ENCODE peak calls at places on chromosomes 11 and 22, in six cellular contexts. T, X, B, C, Y and F are unnamed samples.

GRCh38 chr11:315516-315994 is 1.7 kb downstream of the IFITM1 start:
- DNase-seq in B (no peak), X (no peak), T (no peak), C (no peak), Y (no peak), F (peak; percentile 73)

GRCh38 chr22:48923165-48923875 is 904.4 kb downstream of the BRD1 start:
- DNase-seq in T (no peak), C (no peak), B (no peak), Y (peak; percentile 17), X (no peak), F (no peak)

GRCh38 chr11:45075952-45076351 is 70.5 kb upstream of the PRDM11 start:
- DNase-seq in Y (no peak), C (no peak), T (no peak), X (no peak), B (no peak), F (no peak)

GRCh38 chr11:72314600-72315386 is 70.8 kb upstream of the PHOX2A start:
- DNase-seq in C (no peak), B (no peak), X (no peak), T (no peak), Y (no peak), F (no peak)

GRCh38 chr11:128845334-128845780 is 21.7 kb downstream of the KCNJ1 start:
- DNase-seq in X (no peak), Y (no peak), B (no peak), T (no peak), C (no peak), F (no peak)

GRCh38 chr11:73106347-73106746 is 35.8 kb downstream of the FCHSD2 start:
- DNase-seq in B (no peak), Y (no peak), C (no peak), X (no peak), T (no peak), F (no peak)

GRCh38 chr22:42330953-42331525 is 60.6 kb upstream of the TCF20 start:
- DNase-seq in B (no peak), Y (peak; percentile 86), T (no peak), X (no peak), C (no peak), F (no peak)

GRCh38 chr22:42881982-42882656 is 25.0 kb upstream of the ARFGAP3 start:
- DNase-seq in X (no peak), Y (peak; percentile 91), B (no peak), T (no peak), C (no peak), F (peak; percentile 92)

GRCh38 chr11:33500865-33501479 is 199.7 kb downstream of the C11orf91 start:
- DNase-seq in C (peak; percentile 62), Y (no peak), T (no peak), X (no peak), B (peak; percentile 62), F (no peak)

GRCh38 chr11:14905104-14906033 is 13.3 kb upstream of the CYP2R1 start:
- DNase-seq in Y (peak; percentile 57), T (no peak), X (peak; percentile 27), C (peak; percentile 58), B (no peak), F (peak; percentile 77)

GRCh38 chr11:90113541-90113940 is 20.9 kb upstream of the NAALAD2 start:
- DNase-seq in X (no peak), T (no peak), C (no peak), B (no peak), Y (no peak), F (no peak)

GRCh38 chr11:75625970-75626691 is 42.7 kb downstream of the MAP6 start:
- DNase-seq in T (peak; percentile 69), B (no peak), X (no peak), Y (no peak), C (no peak), F (no peak)

GRCh38 chr11:10117709-10118341 is 176.2 kb downstream of the SBF2 start:
- DNase-seq in Y (no peak), T (no peak), B (no peak), C (no peak), X (no peak), F (no peak)

GRCh38 chr11:14357843-14358728 is 897 bp downstream of the RRAS2 start:
- DNase-seq in X (peak; percentile 83), Y (peak; percentile 61), C (peak; percentile 91), T (peak; percentile 86), B (peak; percentile 67), F (peak; percentile 52)

GRCh38 chr22:32204856-32205722 is at the start of gene RFPL2:
- DNase-seq in Y (no peak), T (no peak), B (peak; percentile 69), X (peak; percentile 85), C (peak; percentile 90), F (no peak)

GRCh38 chr11:62880231-62880802 is 379 bp upstream of the SLC3A2 start:
- DNase-seq in T (peak; percentile 72), C (peak; percentile 66), X (no peak), Y (no peak), B (no peak), F (no peak)

GRCh38 chr11:86064236-86064803 is 4.6 kb downstream of the PICALM start:
- DNase-seq in T (no peak), C (no peak), Y (no peak), B (no peak), X (no peak), F (no peak)

GRCh38 chr11:23310276-23310675 is 450.0 kb upstream of the CCDC179 start:
- DNase-seq in X (no peak), Y (no peak), B (no peak), C (no peak), T (no peak), F (no peak)

GRCh38 chr11:31799036-31799793 is 11.9 kb downstream of the PAX6 start:
- DNase-seq in C (no peak), Y (no peak), T (no peak), B (no peak), X (peak; percentile 41), F (no peak)

GRCh38 chr22:17638182-17638431 is 450 bp upstream of the BCL2L13 start:
- DNase-seq in Y (no peak), T (no peak), X (no peak), C (no peak), B (no peak), F (no peak)

GRCh38 chr11:88098289-88098688 is 77.0 kb downstream of the RAB38 start:
- DNase-seq in X (no peak), C (no peak), Y (no peak), T (no peak), B (no peak), F (no peak)

GRCh38 chr11:65445101-65445603 is 22.6 kb downstream of the NEAT1 start:
- DNase-seq in B (no peak), C (no peak), X (no peak), T (no peak), Y (peak; percentile 70), F (no peak)

GRCh38 chr22:28955817-28956216 is 72.4 kb downstream of the ZNRF3 start:
- DNase-seq in T (no peak), C (no peak), B (no peak), Y (no peak), X (no peak), F (no peak)

GRCh38 chr11:73189315-73189714 is 28.8 kb upstream of the P2RY2 start:
- DNase-seq in X (no peak), B (no peak), Y (peak; percentile 59), C (no peak), T (no peak), F (no peak)

GRCh38 chr11:64570341-64570740 is 20.7 kb upstream of the SLC22A12 start:
- DNase-seq in B (no peak), T (no peak), C (no peak), Y (no peak), X (no peak), F (no peak)

GRCh38 chr11:102457865-102458264 is 5.3 kb upstream of the TMEM123 start:
- DNase-seq in T (no peak), X (no peak), B (no peak), C (no peak), Y (no peak), F (no peak)
- H3K27ac ChIP-seq in T (no peak overlapping the region), X (no peak overlapping the region), B (no peak overlapping the region), C (no peak overlapping the region), Y (no peak overlapping the region), F (no peak overlapping the region)

GRCh38 chr22:44180706-44181032 is at the start of gene PARVG:
- DNase-seq in X (no peak), B (no peak), T (no peak), Y (no peak), C (peak; percentile 28), F (no peak)
- H3K4me3 ChIP-seq in X (no peak within 1 kb of the TSS), B (no peak within 1 kb of the TSS), T (no peak within 1 kb of the TSS), Y (peak within 1 kb of the TSS; percentile 36), C (no peak within 1 kb of the TSS), F (no peak within 1 kb of the TSS)

DNA sequence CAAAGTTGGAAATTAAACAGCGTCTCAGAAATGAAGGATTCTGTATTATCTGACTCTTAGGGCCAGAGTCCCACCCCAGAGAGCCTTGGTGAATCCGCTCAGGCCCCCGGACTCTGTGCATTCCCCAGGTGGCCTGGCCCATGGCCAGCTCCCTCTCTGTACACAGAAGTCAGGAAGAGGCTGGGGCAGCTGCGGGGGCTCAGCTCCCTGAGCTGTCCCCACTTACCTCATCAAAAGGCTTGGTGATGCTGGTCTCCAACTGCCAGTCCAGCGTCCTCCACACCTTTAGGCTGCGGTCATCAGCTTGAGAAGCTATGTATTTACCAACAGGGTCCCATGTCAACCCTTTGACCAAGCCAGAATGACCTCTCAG is 35.0 kb downstream of the HIRA start:
- DNase-seq in C (no peak), X (no peak), B (no peak), Y (peak; percentile 48), T (no peak), F (no peak)
- H3K36me3 ChIP-seq in C (no peaks in the 10 kb centered on the region), X (peaks cover 64% of the 10 kb centered on the region), B (peaks cover 47% of the 10 kb centered on the region), Y (no peaks in the 10 kb centered on the region), T (peaks cover 68% of the 10 kb centered on the region), F (no peaks in the 10 kb centered on the region)

GRCh38 chr11:119207607-119208006 is 1.5 kb downstream of the CBL start:
- DNase-seq in Y (no peak), X (no peak), T (no peak), B (no peak), C (no peak), F (no peak)
- H3K27ac ChIP-seq in Y (no peak overlapping the region), X (no peak overlapping the region), T (no peak overlapping the region), B (no peak overlapping the region), C (no peak overlapping the region), F (no peak overlapping the region)